ENCODE peak calls at places on chromosome 17, in four cellular contexts. E is IMR-90, B is neuronal stem cell, W is H9. Z is an unnamed sample.

GRCh38 chr17:75832164-75832651 is 12.0 kb downstream of the UNC13D start:
- DNase-seq in E (peak), B (no peak), W (no peak), Z (no peak)

GRCh38 chr17:37818689-37819088 is 73.8 kb upstream of the HNF1B start:
- DNase-seq in E (peak), B (no peak), W (no peak), Z (no peak)

GRCh38 chr17:49610883-49611584 is 35.4 kb downstream of the NXPH3 start:
- DNase-seq in E (no peak), B (no peak), W (no peak), Z (no peak)

GRCh38 chr17:40309031-40309937 is at the start of gene RARA:
- DNase-seq in E (no peak), B (no peak), W (peak), Z (no peak)

GRCh38 chr17:58176200-58176599 is 9.4 kb downstream of the OR4D2 start:
- DNase-seq in E (peak), B (peak), W (no peak), Z (no peak)

GRCh38 chr17:13888043-13888442 is 181.3 kb upstream of the COX10 start:
- DNase-seq in E (peak), B (no peak), W (no peak), Z (peak)

GRCh38 chr17:74768069-74768762 is 7.9 kb downstream of the NAT9 start:
- DNase-seq in E (peak), B (no peak), W (no peak), Z (no peak)

GRCh38 chr17:54085934-54086333 is 263.2 kb downstream of the KIF2B start:
- DNase-seq in E (no peak), B (no peak), W (peak), Z (no peak)

GRCh38 chr17:66451188-66452149 is 149.1 kb downstream of the PRKCA start:
- DNase-seq in E (no peak), B (no peak), W (peak), Z (no peak)

GRCh38 chr17:73420897-73421296 is 109.1 kb upstream of the CDC42EP4 start:
- DNase-seq in E (peak), B (no peak), W (peak), Z (peak)

GRCh38 chr17:65515959-65516948 is 45.2 kb downstream of the AXIN2 start:
- DNase-seq in E (peak), B (no peak), W (peak), Z (peak)

GRCh38 chr17:82053556-82054263 is 2.0 kb downstream of the GPS1 start:
- DNase-seq in E (no peak), B (no peak), W (no peak), Z (no peak)

GRCh38 chr17:13353590-13353989 is 248.1 kb downstream of the HS3ST3A1 start:
- DNase-seq in E (peak), B (no peak), W (no peak), Z (no peak)

GRCh38 chr17:37065486-37066321 is 117.0 kb downstream of the AATF start:
- DNase-seq in E (no peak), B (no peak), W (peak), Z (no peak)

GRCh38 chr17:36641331-36641876 is 40.0 kb downstream of the MRM1 start:
- DNase-seq in E (no peak), B (no peak), W (peak), Z (no peak)

GRCh38 chr17:57946798-57947358 is 8.3 kb downstream of the CUEDC1 start:
- DNase-seq in E (peak), B (no peak), W (no peak), Z (peak)

GRCh38 chr17:76357597-76358158 is 4.0 kb upstream of the PRPSAP1 start:
- DNase-seq in E (no peak), B (no peak), W (no peak), Z (no peak)

GRCh38 chr17:79438045-79438444 is 172.8 kb downstream of the RBFOX3 start:
- DNase-seq in E (no peak), B (no peak), W (no peak), Z (no peak)

GRCh38 chr17:69358688-69359596 is 32.0 kb upstream of the ABCA5 start:
- DNase-seq in E (no peak), B (peak), W (peak), Z (no peak)

GRCh38 chr17:3916013-3916696 is at the start of gene P2RX1:
- DNase-seq in E (no peak), B (no peak), W (no peak), Z (no peak)

DNA sequence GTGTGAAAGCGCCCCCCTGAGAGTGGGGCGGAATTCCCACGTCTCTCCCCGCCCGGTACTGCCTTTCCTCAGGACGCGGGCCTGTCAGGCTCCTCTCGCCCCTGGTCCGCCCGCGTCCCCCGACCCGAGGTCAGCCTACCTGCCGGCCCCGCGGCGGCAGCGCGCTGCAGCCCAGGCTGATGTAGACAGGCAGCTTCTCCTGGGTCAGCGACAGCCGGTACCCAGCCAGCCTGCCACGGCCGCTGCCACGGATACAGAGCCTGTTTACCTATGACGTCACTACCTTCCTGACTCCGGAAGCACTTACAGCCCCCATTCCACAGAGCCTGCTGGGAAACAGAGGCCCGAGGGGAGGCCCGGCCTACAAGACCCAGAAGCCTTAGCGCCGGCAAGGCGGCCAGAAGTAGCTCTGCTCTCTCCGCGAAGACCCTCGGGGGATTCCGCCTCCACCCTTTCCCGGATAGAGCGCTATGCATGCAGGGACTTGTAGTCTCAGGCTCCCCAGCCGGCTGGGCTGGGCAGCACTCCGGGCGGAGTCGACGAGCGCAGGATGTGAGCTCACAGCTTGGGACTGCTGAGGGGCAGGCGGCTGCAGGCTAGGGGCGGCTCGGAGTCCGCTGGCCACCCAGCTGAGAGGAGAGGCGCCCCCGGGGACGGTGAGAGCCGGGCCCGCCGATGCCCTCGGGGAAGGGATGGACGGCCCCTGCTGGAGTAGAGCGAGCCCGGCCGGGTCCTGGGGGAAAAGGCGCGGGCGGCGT is at the start of the genes IFT20 and TNFAIP1:
- DNase-seq in E (peak), B (peak), W (peak), Z (peak)
- H2AK5ac ChIP-seq in E (peak), B (no peak), W (no peak), Z (peak)

GRCh38 chr17:28598389-28598788 is 436 bp downstream of the SPAG5 start:
- DNase-seq in E (no peak), B (no peak), W (no peak), Z (no peak)

GRCh38 chr17:28599311-28600184 is 723 bp upstream of the SPAG5 start:
- DNase-seq in E (peak), B (no peak), W (peak), Z (peak)

GRCh38 chr17:28598799-28599310 is at the start of gene SPAG5:
- DNase-seq in E (peak), B (peak), W (peak), Z (peak)

GRCh38 chr17:28592260-28592659 is 6.6 kb downstream of the SPAG5 start:
- DNase-seq in E (no peak), B (no peak), W (no peak), Z (no peak)

GRCh38 chr17:28597606-28598383 is 1.0 kb downstream of the SPAG5 start:
- DNase-seq in E (no peak), B (no peak), W (no peak), Z (no peak)
- H3K9ac ChIP-seq in E (peak), B (no peak), W (peak), Z (no peak)

GRCh38 chr17:19762515-19762961 is 14.4 kb upstream of the ALDH3A1 start:
- DNase-seq in E (peak), B (peak), W (peak), Z (peak)
- H4K91ac ChIP-seq in E (no peak), B (no peak), W (no peak), Z (no peak)

DNA sequence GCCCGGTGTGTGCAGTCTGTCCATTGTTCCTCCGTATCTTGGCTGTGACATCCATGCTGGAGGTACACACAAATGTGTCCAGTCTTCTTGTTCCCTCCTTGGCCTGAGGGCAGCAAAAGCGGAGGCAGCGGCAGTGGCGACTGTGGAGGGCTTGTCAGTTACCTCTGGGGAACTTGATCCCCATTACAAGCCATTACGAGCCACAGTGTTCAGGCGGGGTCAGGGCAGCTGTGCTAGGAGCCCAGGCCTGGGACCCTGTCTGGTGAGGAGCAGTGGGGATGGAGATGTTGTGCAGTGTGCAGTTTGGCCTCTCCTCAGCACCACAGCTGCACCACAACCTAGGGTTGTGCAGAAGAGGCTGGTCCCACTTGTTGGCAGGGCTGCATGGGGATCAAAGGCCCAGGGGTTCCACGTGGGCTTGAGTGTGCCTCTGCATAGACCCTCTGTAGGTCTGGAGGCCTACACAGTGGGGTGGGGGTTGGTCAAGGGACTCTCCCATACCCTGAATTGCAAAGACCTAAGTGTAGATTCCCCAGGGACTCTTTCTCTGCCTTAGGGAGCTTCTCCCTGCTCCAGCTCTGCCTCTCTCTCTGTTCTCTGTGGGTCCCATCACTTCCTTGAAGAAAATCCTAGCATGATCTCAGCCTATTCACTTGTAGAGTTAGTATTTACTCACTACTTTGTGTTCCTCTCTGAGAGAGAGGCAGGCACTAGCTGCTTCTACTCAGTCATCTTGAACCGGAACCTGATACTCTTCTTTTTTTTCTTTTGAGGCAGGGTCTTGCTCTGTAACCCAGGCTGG is 58.8 kb downstream of the SLFN11 start:
- DNase-seq in E (no peak), B (no peak), W (peak), Z (no peak)
- H2AK5ac ChIP-seq in E (no peak), B (no peak), W (no peak), Z (no peak)

DNA sequence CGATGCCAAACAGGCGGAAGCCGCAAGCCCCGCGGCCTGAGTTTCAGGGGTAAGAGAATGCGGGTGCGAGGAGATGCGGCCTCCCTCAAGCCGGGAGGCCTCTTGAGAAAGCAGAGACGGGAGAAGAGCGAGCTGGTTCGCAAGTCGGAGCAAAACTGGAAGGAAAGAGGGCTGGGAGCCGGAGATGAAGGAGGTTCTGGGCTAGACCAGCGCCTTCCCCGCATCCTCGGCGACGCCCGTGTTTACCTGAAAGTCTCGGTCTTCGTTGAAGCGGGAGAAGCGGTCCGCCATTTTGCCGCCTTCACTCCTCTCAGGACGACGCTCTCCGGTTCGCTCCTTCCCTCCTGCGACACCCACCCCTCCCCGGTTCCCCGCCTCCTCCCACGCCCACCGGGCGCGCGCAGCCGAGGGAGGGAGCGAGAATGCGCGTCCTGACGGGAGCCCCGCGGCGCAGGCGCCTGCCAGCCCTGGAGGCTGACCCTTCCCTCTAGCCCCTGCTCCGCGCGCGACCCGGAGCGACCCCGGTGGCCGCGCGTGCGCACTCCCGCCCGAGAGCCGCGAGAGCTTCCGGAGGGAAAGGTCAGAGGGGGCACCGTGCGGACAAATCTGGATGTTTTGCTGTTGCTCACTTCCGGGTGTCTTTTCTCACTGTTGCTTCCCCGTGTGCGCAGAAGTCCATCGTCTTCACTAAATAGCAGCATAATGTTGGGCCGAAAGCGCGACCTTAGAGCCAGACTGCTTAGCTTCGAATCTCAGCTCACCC is at the start of gene GPATCH8:
- DNase-seq in E (peak), B (peak), W (peak), Z (peak)
- H3K9ac ChIP-seq in E (peak), B (peak), W (peak), Z (peak)

GRCh38 chr17:77852666-77853207 is 105.8 kb upstream of the TNRC6C start:
- DNase-seq in E (no peak), B (no peak), W (no peak), Z (no peak)
- H4K91ac ChIP-seq in E (no peak), B (no peak), W (no peak), Z (no peak)

GRCh38 chr17:27072885-27073284 is 221.0 kb upstream of the WSB1 start:
- DNase-seq in E (no peak), B (no peak), W (no peak), Z (no peak)

GRCh38 chr17:27070836-27071235 is 223.1 kb upstream of the WSB1 start:
- DNase-seq in E (no peak), B (no peak), W (no peak), Z (no peak)

GRCh38 chr17:27065588-27065987 is 228.3 kb upstream of the WSB1 start:
- DNase-seq in E (no peak), B (no peak), W (no peak), Z (no peak)

GRCh38 chr17:27066315-27066714 is 227.6 kb upstream of the WSB1 start:
- DNase-seq in E (no peak), B (no peak), W (no peak), Z (no peak)

GRCh38 chr17:27069842-27070508 is 223.9 kb upstream of the WSB1 start:
- DNase-seq in E (no peak), B (no peak), W (no peak), Z (no peak)
- H2AK5ac ChIP-seq in E (no peak), B (no peak), W (no peak), Z (no peak)

DNA sequence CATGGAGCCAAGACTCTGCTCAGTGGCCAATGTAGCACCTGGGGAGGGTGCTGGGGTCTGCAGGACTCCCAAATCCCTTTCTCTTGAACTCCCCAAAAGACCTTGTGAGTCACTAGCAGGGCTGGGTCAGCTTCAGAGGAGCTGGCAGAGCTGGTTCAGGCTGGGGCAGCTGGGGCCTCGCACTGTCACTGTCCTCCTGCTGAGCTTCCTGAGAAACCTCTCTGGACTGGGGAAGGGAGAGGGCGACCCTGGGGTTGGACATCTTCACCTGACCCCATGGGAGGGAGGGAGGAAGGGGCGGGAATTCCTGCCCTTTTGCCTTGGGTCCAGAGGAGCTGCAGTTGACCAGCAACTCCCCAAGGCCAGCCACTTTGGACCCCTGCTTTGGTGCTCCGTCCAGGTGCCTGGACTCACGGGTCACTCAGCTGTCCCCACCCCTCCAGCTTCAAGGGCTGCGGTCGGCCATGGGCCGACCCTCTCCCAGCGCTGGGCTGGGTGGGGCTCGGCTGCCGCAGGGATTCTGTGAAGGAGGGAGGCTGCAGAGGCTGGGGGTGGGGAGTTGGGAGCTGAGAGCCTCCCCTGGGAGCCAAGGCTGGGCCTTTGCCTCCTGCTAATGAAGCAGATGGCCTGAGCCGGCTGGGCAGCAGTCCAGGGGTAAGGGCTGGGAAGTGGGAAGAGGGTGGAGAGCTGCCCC is 9.2 kb downstream of the FMNL1 start:
- DNase-seq in E (peak), B (no peak), W (peak), Z (no peak)
- H3K9ac ChIP-seq in E (peak), B (peak), W (no peak), Z (no peak)